ENCODE peak calls at places on chromosomes 3 and 15, in four cellular contexts. I is glutamatergic neuron, A is HCEC 1CT, Y is neural crest cell. E is an unnamed sample.

GRCh38 chr15:30065025-30065801 is 17.5 kb upstream of the GOLGA8J start:
- DNase-seq in I (no peak), A (peak; percentile 90), Y (no peak), E (peak; percentile 69)

GRCh38 chr3:195197764-195198423 is 73.1 kb downstream of the XXYLT1 start:
- DNase-seq in I (no peak), A (peak; percentile 85), Y (no peak), E (peak; percentile 88)

GRCh38 chr15:101159096-101159935 is 92.5 kb downstream of the CHSY1 start:
- DNase-seq in I (no peak), A (no peak), Y (no peak), E (no peak)

GRCh38 chr3:184466413-184466960 is 86.6 kb downstream of the CHRD start:
- DNase-seq in I (no peak), A (peak; percentile 32), Y (no peak), E (peak; percentile 5)

GRCh38 chr3:28595364-28595763 is 246.7 kb upstream of the AZI2 start:
- DNase-seq in I (no peak), A (no peak), Y (no peak), E (no peak)

GRCh38 chr3:87626471-87626995 is 350.1 kb upstream of the POU1F1 start:
- DNase-seq in I (no peak), A (peak; percentile 17), Y (no peak), E (no peak)

GRCh38 chr3:183050706-183051105 is 48.6 kb downstream of the MCCC1 start:
- DNase-seq in I (no peak), A (no peak), Y (no peak), E (no peak)

GRCh38 chr3:23051240-23052140 is 151.6 kb upstream of the UBE2E2 start:
- DNase-seq in I (no peak), A (no peak), Y (no peak), E (no peak)

GRCh38 chr3:112619295-112619694 is 21.6 kb downstream of the CCDC80 start:
- DNase-seq in I (no peak), A (peak; percentile 25), Y (no peak), E (peak; percentile 56)

GRCh38 chr15:69976366-69976994 is 121.2 kb downstream of the TLE3 start:
- DNase-seq in I (no peak), A (peak; percentile 15), Y (peak; percentile 65), E (peak; percentile 34)